ENCODE peak calls at places on chromosomes 13 and 19, in six cellular contexts. O, N, B, H, G and X are unnamed samples.

GRCh38 chr19:35760711-35761349 is 2.9 kb downstream of the PROSER3 start:
- DNase-seq in O (no peak), N (no peak), B (no peak), H (no peak), G (no peak), X (no peak)

GRCh38 chr19:28940751-28941500 is 272.0 kb downstream of the UQCRFS1 start:
- DNase-seq in O (no peak), N (no peak), B (no peak), H (no peak), G (no peak), X (no peak)

GRCh38 chr19:13700621-13701020 is 63.7 kb upstream of the MRI1 start:
- DNase-seq in O (no peak), N (no peak), B (no peak), H (no peak), G (no peak), X (no peak)

GRCh38 chr13:31538067-31539042 is 201.0 kb upstream of the RXFP2 start:
- DNase-seq in O (no peak), N (no peak), B (peak), H (peak), G (no peak), X (no peak)

GRCh38 chr19:33406521-33407139 is 33.1 kb downstream of the CEBPG start:
- DNase-seq in O (peak), N (no peak), B (peak), H (peak), G (peak), X (no peak)

GRCh38 chr19:7120499-7120898 is 51.0 kb downstream of the ZNF557 start:
- DNase-seq in O (no peak), N (no peak), B (no peak), H (no peak), G (no peak), X (no peak)

GRCh38 chr13:112849500-112849899 is 119.5 kb upstream of the MCF2L start:
- DNase-seq in O (no peak), N (peak), B (peak), H (peak), G (no peak), X (no peak)

GRCh38 chr13:44884076-44884729 is 105.1 kb downstream of the NUFIP1 start:
- DNase-seq in O (no peak), N (no peak), B (no peak), H (no peak), G (no peak), X (no peak)

GRCh38 chr19:17404015-17404414 is 1.4 kb downstream of the BST2 start:
- DNase-seq in O (no peak), N (no peak), B (no peak), H (peak), G (no peak), X (no peak)

GRCh38 chr19:3105641-3106508 is 11.7 kb downstream of the GNA11 start:
- DNase-seq in O (no peak), N (no peak), B (no peak), H (peak), G (no peak), X (no peak)

GRCh38 chr13:33441015-33441414 is 155.5 kb upstream of the STARD13 start:
- DNase-seq in O (no peak), N (no peak), B (peak), H (peak), G (no peak), X (no peak)

GRCh38 chr13:114049026-114049425 is 75.2 kb upstream of the C13orf46 start:
- DNase-seq in O (no peak), N (no peak), B (no peak), H (no peak), G (peak), X (no peak)

GRCh38 chr13:110301606-110302131 is 5.3 kb downstream of the COL4A1 start:
- DNase-seq in O (no peak), N (no peak), B (no peak), H (no peak), G (no peak), X (peak)

GRCh38 chr19:6318772-6319171 is 14.6 kb downstream of the ACER1 start:
- DNase-seq in O (no peak), N (no peak), B (no peak), H (no peak), G (no peak), X (no peak)

GRCh38 chr19:55650602-55651230 is 2.7 kb downstream of the CCDC106 start:
- DNase-seq in O (no peak), N (no peak), B (no peak), H (peak), G (no peak), X (no peak)

GRCh38 chr19:38975861-38976271 is 324 bp upstream of the FBXO17 start:
- DNase-seq in O (no peak), N (no peak), B (no peak), H (no peak), G (no peak), X (peak)

GRCh38 chr13:33524086-33524485 is 238.5 kb upstream of the STARD13 start:
- DNase-seq in O (no peak), N (peak), B (no peak), H (no peak), G (no peak), X (no peak)

GRCh38 chr13:45474584-45475454 is 10.1 kb downstream of the COG3 start:
- DNase-seq in O (no peak), N (no peak), B (no peak), H (no peak), G (no peak), X (no peak)

GRCh38 chr19:33064117-33064777 is 441 bp downstream of the RHPN2 start:
- DNase-seq in O (peak), N (no peak), B (peak), H (peak), G (no peak), X (no peak)

GRCh38 chr13:53020764-53021332 is 7.8 kb upstream of the OLFM4 start:
- DNase-seq in O (no peak), N (no peak), B (no peak), H (no peak), G (no peak), X (no peak)

GRCh38 chr13:95484052-95484451 is 68.5 kb upstream of the CLDN10 start:
- DNase-seq in O (no peak), N (no peak), B (no peak), H (no peak), G (no peak), X (no peak)

GRCh38 chr13:79710376-79710775 is 229.4 kb downstream of the NDFIP2 start:
- DNase-seq in O (no peak), N (peak), B (no peak), H (no peak), G (no peak), X (no peak)

GRCh38 chr13:48478401-48478800 is 54.5 kb downstream of the RCBTB2 start:
- DNase-seq in O (no peak), N (no peak), B (no peak), H (no peak), G (no peak), X (no peak)

GRCh38 chr13:38657191-38657590 is 29.7 kb upstream of the FREM2 start:
- DNase-seq in O (no peak), N (no peak), B (no peak), H (no peak), G (no peak), X (no peak)

GRCh38 chr13:71829542-71829941 is 37.5 kb downstream of the DACH1 start:
- DNase-seq in O (no peak), N (no peak), B (no peak), H (no peak), G (no peak), X (no peak)

DNA sequence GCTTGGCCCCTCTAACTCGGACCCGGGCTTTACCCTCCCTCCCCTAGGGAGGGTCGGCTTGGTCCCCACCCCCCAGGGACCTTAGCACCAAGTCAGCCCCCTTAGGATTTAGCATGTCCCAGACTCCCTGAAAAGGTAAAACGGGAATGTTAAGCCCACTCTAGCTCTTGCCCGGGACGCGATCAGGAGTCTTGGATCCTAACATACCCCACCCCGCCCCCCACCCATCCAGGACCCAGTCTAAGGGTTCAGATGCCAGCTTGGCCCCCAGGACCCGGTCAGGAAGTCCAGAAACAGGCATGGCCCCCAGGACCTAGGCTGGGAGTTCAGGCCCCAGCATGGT is 437 bp downstream of the EPOR start:
- DNase-seq in O (no peak), N (no peak), B (no peak), H (peak), G (no peak), X (no peak)
- H3K4me3 ChIP-seq in O (peak), N (peak), B (peak), H (peak), G (no peak), X (peak)

GRCh38 chr19:19661675-19662251 is 1.7 kb downstream of the ATP13A1 start:
- DNase-seq in O (no peak), N (no peak), B (no peak), H (peak), G (no peak), X (no peak)
- H3K4me3 ChIP-seq in O (peak), N (peak), B (peak), H (no peak), G (peak), X (peak)

GRCh38 chr19:694481-695349 is 537 bp downstream of the PRSS57 start:
- DNase-seq in O (no peak), N (no peak), B (no peak), H (peak), G (no peak), X (no peak)

GRCh38 chr19:690203-690602 is 5.0 kb downstream of the PRSS57 start:
- DNase-seq in O (no peak), N (no peak), B (peak), H (no peak), G (no peak), X (no peak)

DNA sequence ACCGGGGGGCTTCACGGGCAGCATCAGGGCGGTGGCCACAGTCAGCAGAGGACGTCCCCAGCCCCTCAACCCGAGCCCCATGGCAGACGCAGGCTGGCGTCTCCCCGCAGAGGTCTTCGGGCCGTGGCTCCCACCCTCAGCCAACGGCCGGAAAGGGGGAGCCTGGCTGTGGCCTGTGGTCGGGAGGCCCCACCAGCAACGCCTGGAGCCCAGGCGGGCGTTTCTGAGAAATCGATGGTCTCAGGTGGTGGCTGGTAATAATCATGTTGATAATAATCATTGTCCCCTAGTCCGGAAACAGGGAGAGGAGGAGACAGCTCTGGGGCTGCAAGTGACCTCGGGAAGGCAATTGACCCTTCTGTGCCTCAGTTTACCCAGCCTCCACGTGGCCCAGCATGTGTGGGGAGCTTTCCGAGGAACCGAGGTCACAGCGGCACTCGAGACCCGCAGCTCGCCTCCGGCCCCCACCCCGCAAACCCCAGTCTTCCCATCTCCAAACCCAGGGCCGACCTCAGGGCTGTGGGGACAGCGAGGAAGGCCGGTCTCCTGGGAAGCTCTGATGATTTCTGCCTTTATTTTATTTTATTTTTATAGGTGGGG is at the start of gene PRSS57:
- DNase-seq in O (no peak), N (no peak), B (no peak), H (no peak), G (no peak), X (no peak)
- H3K4me3 ChIP-seq in O (no peak), N (no peak), B (no peak), H (no peak), G (no peak), X (no peak)

GRCh38 chr13:69425235-69425634 is 682.4 kb upstream of the ATXN8OS start:
- DNase-seq in O (no peak), N (no peak), B (no peak), H (no peak), G (no peak), X (no peak)
- H3K4me3 ChIP-seq in O (no peak), N (no peak), B (no peak), H (no peak), G (no peak), X (no peak)

DNA sequence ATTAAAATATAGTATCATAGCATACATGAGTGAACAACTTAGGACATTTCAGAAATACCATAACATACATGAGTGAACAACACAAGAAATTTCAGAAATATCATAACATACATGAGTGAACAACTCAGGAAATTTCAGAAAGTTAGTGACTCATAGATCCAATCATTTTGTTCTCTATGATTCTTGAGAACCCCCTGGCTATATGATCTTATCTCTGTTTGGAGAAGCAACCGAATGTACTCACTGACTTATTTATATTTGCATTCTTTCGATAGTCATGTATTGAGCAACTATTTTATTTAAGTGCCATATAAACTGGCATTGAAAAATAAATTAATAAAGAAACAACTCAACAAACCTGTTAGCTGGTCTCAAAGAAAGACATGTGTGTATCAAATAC is 251.1 kb downstream of the EFNB2 start:
- DNase-seq in O (no peak), N (no peak), B (no peak), H (no peak), G (no peak), X (no peak)
- H3K4me3 ChIP-seq in O (no peak), N (no peak), B (no peak), H (no peak), G (no peak), X (no peak)

GRCh38 chr13:94390881-94391280 is 88.6 kb downstream of the DCT start:
- DNase-seq in O (no peak), N (no peak), B (no peak), H (no peak), G (no peak), X (no peak)
- H3K4me3 ChIP-seq in O (no peak), N (no peak), B (no peak), H (no peak), G (no peak), X (no peak)

DNA sequence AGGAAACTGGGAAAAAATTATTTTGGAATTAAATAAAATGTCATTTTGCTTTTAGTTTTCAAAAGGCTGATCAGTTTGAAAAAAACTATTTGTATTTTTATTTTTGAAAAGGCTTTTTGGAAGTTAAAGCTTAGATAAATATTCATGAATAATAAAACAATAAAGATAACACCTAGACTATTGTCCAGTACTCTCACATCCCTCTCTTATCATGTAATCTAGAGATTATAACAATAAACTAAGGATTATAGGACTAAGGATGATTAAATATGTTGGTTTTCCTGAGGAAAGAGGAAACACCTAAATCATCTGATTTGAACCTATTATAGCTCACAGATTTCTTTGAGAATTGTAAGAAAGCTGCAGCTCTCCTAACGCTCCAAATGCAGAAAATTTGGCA is 81.4 kb upstream of the AKAP11 start:
- DNase-seq in O (no peak), N (no peak), B (no peak), H (no peak), G (no peak), X (no peak)
- H3K4me3 ChIP-seq in O (no peak), N (no peak), B (no peak), H (no peak), G (no peak), X (no peak)